ENCODE peak calls at places on chromosomes 3 and 15, in eight cellular contexts. U is HFFc6; B is ascending aorta; J is renal cortical epithelial cell; X is body of pancreas; R is MCF 10A; H is left ventricle myocardium superior; Y is stimulated activated CD8-positive, alpha-beta memory T cell treated with anti-CD3 and anti-CD28 coated beads, Interleukin-4, amount 100 ng/mL, for 24 hours. E is an unnamed sample.

GRCh38 chr15:42353061-42353460 is 6.2 kb upstream of the CAPN3 start:
- DNase-seq in U (no peak), B (no peak), J (no peak), X (no peak), R (no peak), H (no peak), Y (no peak), E (no peak)

GRCh38 chr3:55198554-55198953 is 270.7 kb upstream of the LRTM1 start:
- DNase-seq in U (peak), B (no peak), J (peak), X (no peak), R (no peak), H (no peak), Y (no peak), E (peak)

GRCh38 chr3:839981-840380 is 252.8 kb upstream of the CNTN6 start:
- DNase-seq in U (no peak), B (no peak), J (no peak), X (no peak), R (no peak), H (no peak), Y (no peak), E (no peak)

GRCh38 chr3:155252535-155252934 is 40.9 kb downstream of the STRIT1 start:
- DNase-seq in U (peak), B (no peak), J (peak), X (no peak), R (peak), H (no peak), Y (no peak), E (peak)

GRCh38 chr3:146313411-146314111 is 62.7 kb upstream of the PLSCR4 start:
- DNase-seq in U (peak), B (no peak), J (peak), X (peak), R (peak), H (no peak), Y (no peak), E (peak)

GRCh38 chr15:24617646-24618045 is 57.9 kb upstream of the NPAP1 start:
- DNase-seq in U (no peak), B (no peak), J (no peak), X (no peak), R (no peak), H (no peak), Y (no peak), E (no peak)

GRCh38 chr15:64337761-64338160 is 18.2 kb downstream of the CSNK1G1 start:
- DNase-seq in U (no peak), B (no peak), J (no peak), X (no peak), R (no peak), H (no peak), Y (no peak), E (no peak)

GRCh38 chr15:62769604-62770003 is 272.9 kb upstream of the TPM1 start:
- DNase-seq in U (peak), B (no peak), J (peak), X (no peak), R (peak), H (no peak), Y (no peak), E (peak)

GRCh38 chr3:4474683-4475490 is 7.8 kb upstream of the SUMF1 start:
- DNase-seq in U (peak), B (peak), J (peak), X (peak), R (peak), H (no peak), Y (no peak), E (peak)

GRCh38 chr3:191997579-191998268 is 536.8 kb downstream of the PYDC2 start:
- DNase-seq in U (no peak), B (no peak), J (no peak), X (no peak), R (no peak), H (no peak), Y (no peak), E (no peak)

GRCh38 chr3:107425033-107425432 is 47.8 kb downstream of the CCDC54 start:
- DNase-seq in U (no peak), B (no peak), J (no peak), X (no peak), R (no peak), H (no peak), Y (no peak), E (no peak)

GRCh38 chr15:31298707-31299172 is 27.9 kb upstream of the KLF13 start:
- DNase-seq in U (no peak), B (peak), J (no peak), X (no peak), R (no peak), H (no peak), Y (no peak), E (no peak)

GRCh38 chr15:68494573-68495105 is 62.7 kb upstream of the ITGA11 start:
- DNase-seq in U (no peak), B (no peak), J (peak), X (no peak), R (no peak), H (no peak), Y (no peak), E (no peak)

GRCh38 chr3:119810018-119810435 is 28.1 kb downstream of the NR1I2 start:
- DNase-seq in U (no peak), B (no peak), J (peak), X (peak), R (no peak), H (peak), Y (peak), E (peak)

GRCh38 chr3:38151667-38152265 is 13.3 kb downstream of the MYD88 start:
- DNase-seq in U (peak), B (no peak), J (peak), X (no peak), R (no peak), H (no peak), Y (no peak), E (no peak)

GRCh38 chr3:130894873-130895330 is 1.0 kb downstream of the ATP2C1 start:
- DNase-seq in U (no peak), B (no peak), J (no peak), X (no peak), R (no peak), H (no peak), Y (no peak), E (no peak)

GRCh38 chr3:123156276-123156995 is 45.3 kb upstream of the SEC22A start:
- DNase-seq in U (no peak), B (no peak), J (no peak), X (no peak), R (no peak), H (no peak), Y (no peak), E (no peak)

GRCh38 chr15:77819271-77819806 is 186.6 kb upstream of the LINGO1 start:
- DNase-seq in U (no peak), B (no peak), J (no peak), X (no peak), R (no peak), H (no peak), Y (no peak), E (no peak)

GRCh38 chr15:77295446-77295845 is 124.5 kb downstream of the PEAK1 start:
- DNase-seq in U (peak), B (no peak), J (no peak), X (no peak), R (no peak), H (no peak), Y (no peak), E (peak)

GRCh38 chr3:126932188-126932931 is 50.6 kb upstream of the PLXNA1 start:
- DNase-seq in U (peak), B (peak), J (peak), X (no peak), R (peak), H (peak), Y (no peak), E (peak)

GRCh38 chr3:46123646-46124045 is 84.5 kb downstream of the CCR1 start:
- DNase-seq in U (no peak), B (no peak), J (peak), X (no peak), R (no peak), H (no peak), Y (no peak), E (no peak)

GRCh38 chr3:151890721-151891141 is 17.3 kb downstream of the SUCNR1 start:
- DNase-seq in U (no peak), B (no peak), J (no peak), X (no peak), R (peak), H (no peak), Y (no peak), E (no peak)

GRCh38 chr3:197349368-197349767 is 51.0 kb upstream of the DLG1 start:
- DNase-seq in U (no peak), B (no peak), J (no peak), X (no peak), R (no peak), H (no peak), Y (no peak), E (no peak)

GRCh38 chr3:129890125-129890524 is 3.4 kb downstream of the TMCC1 start:
- DNase-seq in U (no peak), B (no peak), J (no peak), X (peak), R (no peak), H (no peak), Y (no peak), E (no peak)

GRCh38 chr3:188339410-188340295 is 185.7 kb downstream of the LPP start:
- DNase-seq in U (no peak), B (no peak), J (no peak), X (no peak), R (no peak), H (no peak), Y (no peak), E (no peak)

GRCh38 chr3:169181666-169182065 is 481.8 kb downstream of the MECOM start:
- DNase-seq in U (no peak), B (no peak), J (no peak), X (no peak), R (no peak), H (no peak), Y (no peak), E (no peak)

GRCh38 chr15:74433592-74434259 is at the start of gene SEMA7A:
- DNase-seq in U (peak), B (peak), J (peak), X (peak), R (peak), H (peak), Y (peak), E (peak)

GRCh38 chr3:82354181-82354696 is 592.8 kb upstream of the GBE1 start:
- DNase-seq in U (no peak), B (no peak), J (no peak), X (peak), R (no peak), H (no peak), Y (no peak), E (no peak)

GRCh38 chr15:83413054-83413719 is 34.0 kb upstream of the SH3GL3 start:
- DNase-seq in U (no peak), B (no peak), J (no peak), X (no peak), R (no peak), H (no peak), Y (no peak), E (no peak)

GRCh38 chr3:39671116-39671515 is 138.3 kb upstream of the MYRIP start:
- DNase-seq in U (no peak), B (no peak), J (no peak), X (no peak), R (peak), H (no peak), Y (no peak), E (no peak)

GRCh38 chr3:51982352-51982837 is 940 bp upstream of the ACY1 start:
- DNase-seq in U (no peak), B (no peak), J (peak), X (peak), R (peak), H (no peak), Y (no peak), E (no peak)

GRCh38 chr15:29103825-29104565 is 165.6 kb downstream of the NSMCE3 start:
- DNase-seq in U (peak), B (peak), J (peak), X (peak), R (no peak), H (peak), Y (peak), E (peak)

GRCh38 chr3:21169858-21170257 is 581.2 kb downstream of the ZNF385D start:
- DNase-seq in U (no peak), B (no peak), J (no peak), X (no peak), R (no peak), H (no peak), Y (no peak), E (no peak)

GRCh38 chr15:36392666-36393266 is 186.7 kb upstream of the CDIN1 start:
- DNase-seq in U (no peak), B (no peak), J (no peak), X (no peak), R (peak), H (no peak), Y (no peak), E (no peak)

GRCh38 chr3:192835818-192836468 is 81.7 kb downstream of the MB21D2 start:
- DNase-seq in U (peak), B (no peak), J (peak), X (no peak), R (no peak), H (peak), Y (no peak), E (peak)

GRCh38 chr3:160486459-160486869 is 36.9 kb upstream of the TRIM59 start:
- DNase-seq in U (peak), B (no peak), J (peak), X (no peak), R (peak), H (no peak), Y (no peak), E (no peak)

GRCh38 chr15:52488830-52489229 is 39.9 kb downstream of the MYO5A start:
- DNase-seq in U (no peak), B (no peak), J (no peak), X (no peak), R (no peak), H (no peak), Y (no peak), E (no peak)

E was measured in brain microvascular endothelial cell.